ENCODE peak calls at places on chromosomes 4 and X, in five cellular contexts. One of them, this sample, is unnamed.

GRCh38 chr4:124275-125081 is at the start of gene ZNF718:
- DNase-seq in astrocyte: peak
- DNase-seq in progenitor cell of endocrine pancreas: peak
- DNase-seq in GM20000: peak
- DNase-seq in pancreas: peak
- DNase-seq in this sample: peak

GRCh38 chr4:98126141-98126540 is 17.1 kb downstream of the STPG2 start:
- DNase-seq in astrocyte: no peak
- DNase-seq in progenitor cell of endocrine pancreas: no peak
- DNase-seq in GM20000: no peak
- DNase-seq in pancreas: no peak
- DNase-seq in this sample: no peak

GRCh38 chrX:31893525-31893924 is 821.7 kb upstream of the FTHL17 start:
- DNase-seq in astrocyte: no peak
- DNase-seq in progenitor cell of endocrine pancreas: no peak
- DNase-seq in GM20000: no peak
- DNase-seq in pancreas: no peak
- DNase-seq in this sample: no peak

GRCh38 chr4:183035726-183036415 is 63.2 kb upstream of the WWC2 start:
- DNase-seq in astrocyte: no peak
- DNase-seq in progenitor cell of endocrine pancreas: no peak
- DNase-seq in GM20000: no peak
- DNase-seq in pancreas: no peak
- DNase-seq in this sample: no peak

GRCh38 chr4:68850293-68850692 is 34.5 kb downstream of the UGT2B10 start:
- DNase-seq in astrocyte: no peak
- DNase-seq in progenitor cell of endocrine pancreas: no peak
- DNase-seq in GM20000: no peak
- DNase-seq in pancreas: no peak
- DNase-seq in this sample: no peak

GRCh38 chr4:8665406-8666360 is 73.1 kb downstream of the CPZ start:
- DNase-seq in astrocyte: no peak
- DNase-seq in progenitor cell of endocrine pancreas: no peak
- DNase-seq in GM20000: no peak
- DNase-seq in pancreas: no peak
- DNase-seq in this sample: no peak

GRCh38 chr4:121684016-121684415 is 12.8 kb downstream of the ANXA5 start:
- DNase-seq in astrocyte: no peak
- DNase-seq in progenitor cell of endocrine pancreas: no peak
- DNase-seq in GM20000: no peak
- DNase-seq in pancreas: no peak
- DNase-seq in this sample: no peak

GRCh38 chr4:5009796-5010195 is 9.5 kb downstream of the CYTL1 start:
- DNase-seq in astrocyte: no peak
- DNase-seq in progenitor cell of endocrine pancreas: no peak
- DNase-seq in GM20000: no peak
- DNase-seq in pancreas: no peak
- DNase-seq in this sample: no peak

GRCh38 chrX:63932006-63932405 is 147.0 kb upstream of the ARHGEF9 start:
- DNase-seq in astrocyte: no peak
- DNase-seq in progenitor cell of endocrine pancreas: no peak
- DNase-seq in GM20000: no peak
- DNase-seq in pancreas: no peak
- DNase-seq in this sample: no peak

GRCh38 chr4:153082322-153083301 is 121.6 kb upstream of the TRIM2 start:
- DNase-seq in astrocyte: no peak
- DNase-seq in progenitor cell of endocrine pancreas: no peak
- DNase-seq in GM20000: no peak
- DNase-seq in pancreas: no peak
- DNase-seq in this sample: no peak

GRCh38 chr4:122827899-122828601 is 1.4 kb downstream of the FGF2 start:
- DNase-seq in astrocyte: peak
- DNase-seq in progenitor cell of endocrine pancreas: no peak
- DNase-seq in GM20000: peak
- DNase-seq in pancreas: no peak
- DNase-seq in this sample: no peak
- TF ChIP-seq CTCF in astrocyte: peak
- TF ChIP-seq CTCF in progenitor cell of endocrine pancreas: no peak
- TF ChIP-seq CTCF in GM20000: no peak
- TF ChIP-seq CTCF in pancreas: no peak
- TF ChIP-seq CTCF in this sample: peak

DNA sequence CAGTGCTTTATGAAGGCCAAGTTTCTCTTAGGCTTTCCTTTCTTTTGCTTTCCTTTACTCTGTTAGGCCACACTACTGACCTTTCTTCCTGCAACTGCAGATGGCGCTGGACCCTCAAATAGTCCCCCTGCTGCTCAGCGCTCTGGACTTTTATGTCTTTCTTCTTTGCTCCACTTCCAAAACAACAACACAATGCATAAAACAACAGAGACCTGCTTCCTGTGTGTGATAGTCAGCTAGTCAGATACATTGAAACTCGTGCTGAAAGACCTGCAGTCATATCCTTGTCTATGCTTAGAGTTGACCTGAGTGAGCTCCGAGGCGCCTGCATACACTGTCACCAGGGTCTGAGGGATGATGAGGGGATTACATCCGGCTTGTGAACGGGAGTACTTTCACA is 108.9 kb upstream of the TEX13D start:
- DNase-seq in astrocyte: no peak
- DNase-seq in progenitor cell of endocrine pancreas: no peak
- DNase-seq in GM20000: no peak
- DNase-seq in pancreas: no peak
- DNase-seq in this sample: peak
- TF ChIP-seq CTCF in astrocyte: no peak
- TF ChIP-seq CTCF in progenitor cell of endocrine pancreas: peak
- TF ChIP-seq CTCF in GM20000: no peak
- TF ChIP-seq CTCF in pancreas: no peak
- TF ChIP-seq CTCF in this sample: no peak

GRCh38 chr4:6327220-6327917 is 57.7 kb downstream of the WFS1 start:
- DNase-seq in astrocyte: no peak
- DNase-seq in progenitor cell of endocrine pancreas: peak
- DNase-seq in GM20000: peak
- DNase-seq in pancreas: peak
- DNase-seq in this sample: peak
- TF ChIP-seq CTCF in astrocyte: peak
- TF ChIP-seq CTCF in progenitor cell of endocrine pancreas: peak
- TF ChIP-seq CTCF in GM20000: peak
- TF ChIP-seq CTCF in pancreas: peak
- TF ChIP-seq CTCF in this sample: peak

GRCh38 chr4:174521800-174522182 is 497 bp downstream of the HPGD start:
- DNase-seq in astrocyte: no peak
- DNase-seq in progenitor cell of endocrine pancreas: no peak
- DNase-seq in GM20000: no peak
- DNase-seq in pancreas: peak
- DNase-seq in this sample: peak
- TF ChIP-seq CTCF in astrocyte: no peak
- TF ChIP-seq CTCF in progenitor cell of endocrine pancreas: no peak
- TF ChIP-seq CTCF in GM20000: no peak
- TF ChIP-seq CTCF in pancreas: no peak
- TF ChIP-seq CTCF in this sample: no peak

GRCh38 chr4:186684889-186685309 is 38.8 kb downstream of the FAT1 start:
- DNase-seq in astrocyte: no peak
- DNase-seq in progenitor cell of endocrine pancreas: no peak
- DNase-seq in GM20000: no peak
- DNase-seq in pancreas: no peak
- DNase-seq in this sample: no peak

GRCh38 chr4:186684220-186684619 is 39.4 kb downstream of the FAT1 start:
- DNase-seq in astrocyte: no peak
- DNase-seq in progenitor cell of endocrine pancreas: no peak
- DNase-seq in GM20000: no peak
- DNase-seq in pancreas: no peak
- DNase-seq in this sample: no peak

GRCh38 chr4:186685744-186686143 is 37.9 kb downstream of the FAT1 start:
- DNase-seq in astrocyte: peak
- DNase-seq in progenitor cell of endocrine pancreas: no peak
- DNase-seq in GM20000: no peak
- DNase-seq in pancreas: no peak
- DNase-seq in this sample: no peak

GRCh38 chr4:186676531-186677158 is 47.0 kb downstream of the FAT1 start:
- DNase-seq in astrocyte: peak
- DNase-seq in progenitor cell of endocrine pancreas: no peak
- DNase-seq in GM20000: no peak
- DNase-seq in pancreas: no peak
- DNase-seq in this sample: no peak

DNA sequence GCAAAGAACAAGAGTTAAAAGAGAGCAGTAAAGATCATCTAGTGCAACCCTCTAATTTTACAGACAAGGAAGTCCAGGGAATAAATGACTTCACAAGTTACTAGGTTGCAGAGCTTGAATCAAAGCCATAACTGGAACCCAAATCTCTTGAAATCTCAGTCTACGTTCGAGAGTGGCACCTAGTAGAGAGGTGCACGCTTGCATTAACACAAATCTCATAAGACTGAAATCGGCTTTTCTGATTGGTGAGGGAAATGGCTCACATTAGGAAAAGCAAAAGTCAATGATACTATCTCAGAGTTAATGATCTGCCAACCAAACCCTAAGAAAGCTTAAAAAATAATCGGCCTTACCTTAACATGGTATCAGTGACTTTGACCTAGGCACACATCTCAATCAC is 43.0 kb downstream of the FAT1 start:
- DNase-seq in astrocyte: no peak
- DNase-seq in progenitor cell of endocrine pancreas: no peak
- DNase-seq in GM20000: no peak
- DNase-seq in pancreas: no peak
- DNase-seq in this sample: no peak
- TF ChIP-seq CTCF in astrocyte: no peak
- TF ChIP-seq CTCF in progenitor cell of endocrine pancreas: no peak
- TF ChIP-seq CTCF in GM20000: no peak
- TF ChIP-seq CTCF in pancreas: no peak
- TF ChIP-seq CTCF in this sample: no peak